ENCODE peak calls at places on chromosomes 16 and 17, in ten cellular contexts. F is AG04449, K is tibial artery, C is neural crest cell, N is upper lobe of right lung, H is colonic mucosa, Q is prostate gland, O is fibroblast of lung, J is progenitor cell of endocrine pancreas, B is keratinocyte. I is an unnamed sample.

GRCh38 chr16:54204756-54205155 is 81.8 kb downstream of the IRX3 start:
- DNase-seq in F (no peak), K (no peak), C (no peak), N (no peak), H (no peak), Q (no peak), O (no peak), J (no peak), B (no peak), I (no peak)

GRCh38 chr16:23398987-23399805 is 53.8 kb downstream of the COG7 start:
- DNase-seq in F (no peak), K (no peak), C (peak), N (no peak), H (no peak), Q (peak), O (no peak), J (no peak), B (no peak), I (no peak)

GRCh38 chr16:62213763-62214162 is 177.5 kb upstream of the CDH8 start:
- DNase-seq in F (no peak), K (no peak), C (no peak), N (no peak), H (no peak), Q (no peak), O (no peak), J (no peak), B (no peak), I (no peak)

GRCh38 chr16:84741351-84741791 is 41.6 kb downstream of the USP10 start:
- DNase-seq in F (no peak), K (no peak), C (no peak), N (no peak), H (no peak), Q (no peak), O (peak), J (no peak), B (no peak), I (no peak)

GRCh38 chr16:84836234-84836647 is 16.5 kb downstream of the CRISPLD2 start:
- DNase-seq in F (peak), K (peak), C (no peak), N (no peak), H (no peak), Q (peak), O (peak), J (peak), B (peak), I (peak)

GRCh38 chr16:20191566-20191965 is 117.9 kb upstream of the GPR139 start:
- DNase-seq in F (no peak), K (no peak), C (no peak), N (no peak), H (no peak), Q (no peak), O (no peak), J (no peak), B (no peak), I (no peak)

GRCh38 chr17:82217530-82218204 is 5.0 kb upstream of the CCDC57 start:
- DNase-seq in F (peak), K (no peak), C (no peak), N (peak), H (no peak), Q (no peak), O (peak), J (no peak), B (no peak), I (no peak)

GRCh38 chr17:60141111-60142018 is 8.4 kb upstream of the CA4 start:
- DNase-seq in F (no peak), K (no peak), C (no peak), N (no peak), H (no peak), Q (no peak), O (peak), J (no peak), B (no peak), I (no peak)

GRCh38 chr16:79717324-79717848 is 116.8 kb upstream of the MAF start:
- DNase-seq in F (no peak), K (no peak), C (no peak), N (no peak), H (no peak), Q (no peak), O (no peak), J (no peak), B (no peak), I (no peak)

GRCh38 chr17:66331038-66331816 is 28.8 kb downstream of the PRKCA start:
- DNase-seq in F (no peak), K (no peak), C (no peak), N (no peak), H (no peak), Q (no peak), O (no peak), J (no peak), B (no peak), I (no peak)

GRCh38 chr16:86723699-86724098 is 145.3 kb downstream of the FOXL1 start:
- DNase-seq in F (no peak), K (no peak), C (no peak), N (no peak), H (no peak), Q (no peak), O (no peak), J (no peak), B (no peak), I (no peak)

GRCh38 chr17:4839965-4840892 is 7.1 kb downstream of the MINK1 start:
- DNase-seq in F (no peak), K (no peak), C (no peak), N (no peak), H (no peak), Q (no peak), O (peak), J (no peak), B (no peak), I (no peak)

GRCh38 chr17:80263253-80264047 is 2.8 kb downstream of the RNF213 start:
- DNase-seq in F (peak), K (peak), C (no peak), N (peak), H (peak), Q (peak), O (peak), J (no peak), B (no peak), I (peak)

GRCh38 chr16:69727916-69728270 is 1.5 kb upstream of the NQO1 start:
- DNase-seq in F (no peak), K (no peak), C (no peak), N (peak), H (no peak), Q (no peak), O (no peak), J (no peak), B (no peak), I (no peak)

GRCh38 chr16:72464597-72465368 is 292.8 kb upstream of the PMFBP1 start:
- DNase-seq in F (no peak), K (no peak), C (no peak), N (no peak), H (no peak), Q (no peak), O (no peak), J (no peak), B (no peak), I (no peak)
- TF ChIP-seq CTCF in F (no peak), K (no peak), C (no peak), N (no peak), H (no peak), Q (no peak), O (no peak), J (no peak), B (no peak), I (no peak)

GRCh38 chr16:88535857-88536222 is 34.4 kb upstream of the ZC3H18 start:
- DNase-seq in F (no peak), K (no peak), C (no peak), N (no peak), H (no peak), Q (no peak), O (no peak), J (no peak), B (no peak), I (no peak)
- TF ChIP-seq CTCF in F (no peak), K (no peak), C (no peak), N (no peak), H (no peak), Q (no peak), O (no peak), J (no peak), B (no peak), I (no peak)

GRCh38 chr16:31074073-31074813 is at the start of the genes ZNF646 and ZNF668:
- DNase-seq in F (peak), K (peak), C (peak), N (peak), H (peak), Q (peak), O (peak), J (peak), B (peak), I (peak)
- TF ChIP-seq CTCF in F (no peak), K (no peak), C (no peak), N (no peak), H (no peak), Q (no peak), O (no peak), J (peak), B (no peak), I (no peak)

GRCh38 chr16:77208382-77208781 is 9.2 kb downstream of the SYCE1L start:
- DNase-seq in F (no peak), K (no peak), C (no peak), N (no peak), H (no peak), Q (no peak), O (no peak), J (no peak), B (no peak), I (no peak)

GRCh38 chr16:77211880-77212735 is 12.9 kb downstream of the SYCE1L start:
- DNase-seq in F (no peak), K (no peak), C (peak), N (peak), H (peak), Q (peak), O (peak), J (peak), B (no peak), I (peak)

GRCh38 chr16:77207029-77207428 is 7.8 kb downstream of the SYCE1L start:
- DNase-seq in F (no peak), K (no peak), C (no peak), N (no peak), H (no peak), Q (no peak), O (no peak), J (no peak), B (no peak), I (no peak)

GRCh38 chr16:77206533-77206932 is 7.3 kb downstream of the SYCE1L start:
- DNase-seq in F (no peak), K (no peak), C (no peak), N (no peak), H (no peak), Q (no peak), O (no peak), J (no peak), B (no peak), I (peak)
- TF ChIP-seq CTCF in F (no peak), K (no peak), C (no peak), N (no peak), H (no peak), Q (no peak), O (no peak), J (no peak), B (no peak), I (no peak)

GRCh38 chr16:89999831-90000574 is 19.3 kb downstream of the DBNDD1 start:
- DNase-seq in F (no peak), K (no peak), C (no peak), N (no peak), H (no peak), Q (no peak), O (no peak), J (no peak), B (no peak), I (no peak)
- TF ChIP-seq CTCF in F (no peak), K (no peak), C (peak), N (peak), H (no peak), Q (no peak), O (no peak), J (no peak), B (peak), I (no peak)

GRCh38 chr17:7843536-7844291 is 9.7 kb downstream of the KDM6B start:
- DNase-seq in F (no peak), K (peak), C (peak), N (peak), H (peak), Q (peak), O (peak), J (no peak), B (no peak), I (peak)

GRCh38 chr17:7845359-7846062 is 9.4 kb upstream of the TMEM88 start:
- DNase-seq in F (no peak), K (no peak), C (no peak), N (peak), H (no peak), Q (no peak), O (no peak), J (no peak), B (no peak), I (no peak)

GRCh38 chr17:7846063-7846735 is 8.7 kb upstream of the TMEM88 start:
- DNase-seq in F (no peak), K (no peak), C (no peak), N (peak), H (no peak), Q (no peak), O (no peak), J (no peak), B (no peak), I (no peak)

GRCh38 chr17:7842950-7843535 is 9.0 kb downstream of the KDM6B start:
- DNase-seq in F (no peak), K (peak), C (no peak), N (peak), H (peak), Q (peak), O (peak), J (no peak), B (peak), I (no peak)

GRCh38 chr17:7844292-7845154 is 10.3 kb upstream of the TMEM88 start:
- DNase-seq in F (no peak), K (peak), C (peak), N (peak), H (peak), Q (peak), O (peak), J (peak), B (no peak), I (peak)
- TF ChIP-seq CTCF in F (no peak), K (no peak), C (no peak), N (no peak), H (no peak), Q (peak), O (no peak), J (no peak), B (no peak), I (no peak)

GRCh38 chr16:47475786-47476185 is 14.7 kb downstream of the PHKB start:
- DNase-seq in F (peak), K (no peak), C (no peak), N (no peak), H (no peak), Q (no peak), O (no peak), J (no peak), B (no peak), I (no peak)
- TF ChIP-seq CTCF in F (no peak), K (no peak), C (no peak), N (no peak), H (no peak), Q (no peak), O (no peak), J (no peak), B (no peak), I (no peak)

GRCh38 chr17:48563867-48564199 is 14.3 kb downstream of the HOXB4 start:
- DNase-seq in F (no peak), K (no peak), C (no peak), N (no peak), H (no peak), Q (no peak), O (no peak), J (no peak), B (no peak), I (no peak)

GRCh38 chr17:48560452-48560817 is 15.5 kb upstream of the HOXB2 start:
- DNase-seq in F (no peak), K (no peak), C (no peak), N (no peak), H (no peak), Q (no peak), O (no peak), J (no peak), B (no peak), I (no peak)

GRCh38 chr17:48563385-48563838 is 14.7 kb downstream of the HOXB4 start:
- DNase-seq in F (no peak), K (no peak), C (no peak), N (no peak), H (no peak), Q (no peak), O (peak), J (no peak), B (no peak), I (no peak)

GRCh38 chr17:48562934-48563333 is 15.2 kb downstream of the HOXB4 start:
- DNase-seq in F (no peak), K (no peak), C (no peak), N (no peak), H (no peak), Q (no peak), O (no peak), J (no peak), B (no peak), I (no peak)

DNA sequence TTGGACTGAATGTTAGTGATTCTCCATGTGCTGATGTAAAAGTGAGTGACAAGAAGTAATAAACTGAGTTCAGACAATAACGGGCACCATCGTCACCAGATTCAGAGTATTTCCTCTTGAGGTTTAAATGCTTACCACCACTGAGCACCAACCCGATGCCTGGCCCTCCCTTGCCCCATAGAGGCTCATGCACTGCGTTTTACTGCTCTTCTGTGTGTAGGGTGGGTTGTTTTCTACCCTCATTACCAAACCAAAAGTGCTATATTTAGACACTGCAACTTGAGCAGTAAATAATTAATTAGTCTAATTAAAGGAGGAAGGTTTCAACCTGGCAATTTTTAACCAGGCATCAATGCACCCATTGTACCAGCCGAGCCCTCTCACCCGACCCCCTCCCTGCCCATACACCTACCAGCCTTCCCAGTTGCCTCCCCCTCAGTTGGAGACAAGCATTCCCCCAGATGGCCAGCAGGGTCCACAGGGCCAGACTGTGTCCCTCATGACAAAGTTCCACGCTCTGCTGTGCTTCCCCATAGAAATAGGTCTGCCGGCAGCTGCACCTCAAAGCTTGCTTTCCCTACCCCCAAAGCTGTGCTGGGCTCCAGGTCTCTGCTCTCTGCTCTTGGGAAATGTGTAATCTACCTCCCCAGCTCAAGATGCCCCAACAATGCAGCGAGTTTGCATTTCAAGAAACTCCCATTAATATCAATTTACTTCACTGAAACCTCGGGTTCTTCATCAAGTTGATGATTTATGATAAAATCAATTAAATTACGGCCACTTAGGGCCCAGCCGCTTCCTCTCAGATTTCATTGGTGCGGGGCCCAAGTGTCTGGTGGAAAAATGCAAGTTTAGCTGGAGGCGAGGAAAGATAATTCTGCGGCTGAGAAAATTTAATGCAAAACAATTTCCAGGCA is 16.0 kb downstream of the HOXB4 start:
- DNase-seq in F (no peak), K (no peak), C (no peak), N (no peak), H (no peak), Q (no peak), O (peak), J (no peak), B (no peak), I (no peak)
- TF ChIP-seq CTCF in F (peak), K (no peak), C (peak), N (no peak), H (no peak), Q (no peak), O (peak), J (peak), B (no peak), I (no peak)

GRCh38 chr17:28547096-28547622 is 5.3 kb downstream of the UNC119 start:
- DNase-seq in F (no peak), K (no peak), C (no peak), N (no peak), H (no peak), Q (no peak), O (no peak), J (no peak), B (no peak), I (no peak)

GRCh38 chr17:28550858-28551257 is 1.6 kb downstream of the UNC119 start:
- DNase-seq in F (no peak), K (no peak), C (no peak), N (no peak), H (no peak), Q (no peak), O (no peak), J (no peak), B (no peak), I (no peak)

GRCh38 chr17:28549274-28550132 is 2.9 kb downstream of the UNC119 start:
- DNase-seq in F (no peak), K (no peak), C (no peak), N (no peak), H (no peak), Q (no peak), O (no peak), J (no peak), B (no peak), I (no peak)

GRCh38 chr17:28547623-28548416 is 4.6 kb downstream of the UNC119 start:
- DNase-seq in F (no peak), K (peak), C (peak), N (peak), H (peak), Q (peak), O (peak), J (peak), B (no peak), I (peak)

DNA sequence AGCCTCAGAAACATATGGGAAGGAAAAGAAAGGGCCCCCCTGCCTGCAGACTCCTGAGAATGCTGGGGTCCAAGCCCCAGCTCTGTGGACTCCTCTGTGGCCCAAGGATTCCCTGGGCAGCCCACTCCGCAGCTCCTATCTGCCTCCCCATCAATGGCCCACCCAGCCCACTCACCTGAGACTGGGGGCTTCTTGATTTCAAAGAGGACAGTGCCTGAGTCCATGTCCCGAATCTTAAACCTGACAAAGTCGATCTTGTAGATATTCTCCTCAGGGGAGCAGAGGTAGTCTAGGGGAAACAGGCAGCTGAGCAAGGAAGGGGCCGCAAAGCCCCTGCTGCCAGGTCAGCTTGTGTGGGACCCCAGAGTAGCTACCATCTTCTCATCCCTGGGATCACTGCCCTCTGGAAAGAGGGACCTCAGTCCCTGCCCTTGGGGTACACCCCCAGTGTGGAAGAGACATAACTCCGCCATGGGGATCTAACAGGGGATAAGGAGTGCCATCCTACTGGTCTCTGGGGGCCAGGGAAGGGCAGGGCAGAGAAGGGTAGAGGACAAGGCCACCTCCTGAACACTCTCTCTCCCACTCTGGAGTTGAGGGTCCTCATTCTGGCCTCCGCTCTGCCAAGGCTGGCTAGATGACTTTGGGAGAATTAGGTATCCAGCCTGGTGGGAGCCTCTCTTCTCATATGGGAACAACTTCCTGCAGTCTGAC is 3.9 kb downstream of the UNC119 start:
- DNase-seq in F (no peak), K (no peak), C (no peak), N (no peak), H (no peak), Q (no peak), O (no peak), J (no peak), B (no peak), I (no peak)
- TF ChIP-seq CTCF in F (no peak), K (no peak), C (no peak), N (no peak), H (peak), Q (no peak), O (no peak), J (no peak), B (no peak), I (no peak)

DNA sequence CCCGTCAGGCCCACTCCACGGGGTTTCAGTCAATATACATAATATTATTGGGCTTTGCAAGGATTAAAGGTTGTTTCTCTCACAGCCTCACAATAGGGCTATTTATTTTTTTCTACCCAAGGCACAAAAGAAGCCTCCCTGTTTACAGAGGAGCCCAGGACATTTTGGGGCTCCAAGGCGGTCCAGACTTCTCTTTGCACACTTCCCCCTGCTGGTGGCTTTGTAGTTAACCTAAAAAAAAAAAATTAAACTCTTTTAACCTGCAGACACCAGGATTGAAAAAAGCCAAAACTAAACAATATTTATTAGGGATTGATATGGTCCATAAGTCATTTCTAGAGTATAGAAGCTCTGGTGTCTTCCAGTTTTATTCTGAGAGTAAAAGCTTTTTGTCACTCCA is 169.7 kb upstream of the ZFHX3 start:
- DNase-seq in F (no peak), K (no peak), C (no peak), N (no peak), H (no peak), Q (no peak), O (no peak), J (no peak), B (no peak), I (no peak)
- TF ChIP-seq CTCF in F (no peak), K (no peak), C (peak), N (peak), H (no peak), Q (no peak), O (peak), J (peak), B (no peak), I (no peak)

I was measured in RWPE1.